ENCODE peak calls at places on chromosomes 5 and 9, in eight cellular contexts. K, H, P, B, D, O, E and S are unnamed samples.

GRCh38 chr5:139689631-139690384 is 41.7 kb downstream of the CXXC5 start:
- DNase-seq in H (peak), P (peak), O (no peak), B (peak), K (no peak), D (peak), E (peak), S (no peak)

GRCh38 chr9:4301971-4302427 is 2.1 kb upstream of the GLIS3 start:
- DNase-seq in O (no peak), K (peak), H (peak), P (peak), E (peak), B (peak), D (peak), S (no peak)

GRCh38 chr9:137453643-137454081 is 5.5 kb downstream of the NSMF start:
- DNase-seq in B (peak), P (peak), H (peak), D (peak), K (peak), E (no peak), O (peak), S (no peak)

GRCh38 chr5:170273968-170274710 is 23.4 kb downstream of the LCP2 start:
- DNase-seq in K (no peak), B (peak), O (no peak), H (peak), P (no peak), E (peak), D (peak), S (no peak)

GRCh38 chr9:113160571-113160970 is 9.8 kb downstream of the SLC31A2 start:
- DNase-seq in B (no peak), K (no peak), O (no peak), H (no peak), E (no peak), P (no peak), D (no peak), S (no peak)

GRCh38 chr5:162485666-162486292 is 418.2 kb downstream of the GABRG2 start:
- DNase-seq in D (no peak), P (no peak), E (no peak), B (no peak), K (peak), H (no peak), O (no peak), S (no peak)

GRCh38 chr9:74543145-74543544 is 46.0 kb downstream of the RORB start:
- DNase-seq in D (no peak), E (peak), O (no peak), P (no peak), B (no peak), K (no peak), H (no peak), S (no peak)

GRCh38 chr5:167064199-167064811 is 1227.1 kb upstream of the WWC1 start:
- DNase-seq in B (no peak), H (no peak), D (peak), O (no peak), K (no peak), P (no peak), E (no peak), S (no peak)

GRCh38 chr5:172556971-172557461 is 84.0 kb upstream of the NEURL1B start:
- DNase-seq in K (no peak), P (no peak), D (peak), B (no peak), E (no peak), O (no peak), H (no peak), S (no peak)

GRCh38 chr5:113678924-113679575 is 165.6 kb downstream of the YTHDC2 start:
- DNase-seq in K (no peak), H (peak), E (peak), D (peak), O (no peak), P (peak), B (peak), S (peak)

GRCh38 chr9:72855890-72856523 is 96.8 kb downstream of the ALDH1A1 start:
- DNase-seq in B (no peak), P (no peak), O (no peak), E (no peak), D (no peak), H (no peak), K (no peak), S (no peak)

GRCh38 chr5:172076783-172077244 is 70.4 kb upstream of the FBXW11 start:
- DNase-seq in D (peak), K (peak), H (peak), E (no peak), B (no peak), P (peak), O (no peak), S (peak)

GRCh38 chr9:83937861-83938455 is 16.7 kb upstream of the KIF27 start:
- DNase-seq in O (no peak), H (peak), E (peak), D (peak), B (peak), P (peak), K (no peak), S (no peak)

GRCh38 chr5:31066655-31067328 is 126.7 kb upstream of the CDH6 start:
- DNase-seq in D (peak), H (peak), K (no peak), O (no peak), P (no peak), E (no peak), B (no peak), S (no peak)

GRCh38 chr5:43601454-43602260 is 1.3 kb upstream of the NNT start:
- DNase-seq in O (no peak), H (peak), B (no peak), P (peak), E (peak), D (peak), K (no peak), S (no peak)

GRCh38 chr5:1874820-1875219 is 7.9 kb downstream of the IRX4 start:
- DNase-seq in O (no peak), B (no peak), D (no peak), H (no peak), E (no peak), K (no peak), P (no peak), S (no peak)

GRCh38 chr5:149452665-149453617 is 73.8 kb upstream of the IL17B start:
- DNase-seq in K (peak), B (peak), H (peak), E (peak), P (peak), D (peak), O (no peak), S (no peak)

GRCh38 chr9:68443560-68443959 is 87.1 kb downstream of the PGM5 start:
- DNase-seq in E (no peak), O (no peak), K (no peak), H (no peak), P (no peak), D (no peak), B (no peak), S (no peak)

GRCh38 chr5:149580808-149581191 is 498 bp upstream of the ARHGEF37 start:
- DNase-seq in E (no peak), B (no peak), D (no peak), O (no peak), K (no peak), P (no peak), H (no peak), S (no peak)

GRCh38 chr9:4126184-4126865 is 173.5 kb downstream of the GLIS3 start:
- DNase-seq in B (peak), K (no peak), D (peak), P (peak), E (peak), O (no peak), H (peak), S (no peak)

GRCh38 chr5:95090774-95091173 is 194.1 kb downstream of the MCTP1 start:
- DNase-seq in H (no peak), B (no peak), P (no peak), D (no peak), E (no peak), K (no peak), O (no peak), S (no peak)

GRCh38 chr9:105146677-105147076 is 97.8 kb upstream of the SLC44A1 start:
- DNase-seq in K (no peak), D (no peak), H (no peak), P (peak), E (no peak), B (no peak), O (no peak), S (no peak)

GRCh38 chr9:124792976-124793594 is 16.2 kb downstream of the OLFML2A start:
- DNase-seq in O (no peak), H (peak), K (no peak), P (peak), B (no peak), D (peak), E (no peak), S (no peak)

GRCh38 chr5:128905225-128906110 is 59.8 kb upstream of the SLC27A6 start:
- DNase-seq in K (no peak), O (no peak), H (peak), B (peak), D (peak), E (peak), P (peak), S (peak)

GRCh38 chr5:54115768-54116403 is 194.5 kb downstream of the ARL15 start:
- DNase-seq in H (peak), P (peak), K (no peak), E (peak), D (no peak), B (no peak), O (no peak), S (peak)

GRCh38 chr5:77308154-77308960 is 97.9 kb downstream of the PDE8B start:
- DNase-seq in O (no peak), D (peak), P (no peak), K (no peak), E (no peak), B (no peak), H (no peak), S (no peak)

GRCh38 chr5:132437604-132438275 is 52.8 kb downstream of the IRF1 start:
- DNase-seq in E (no peak), K (peak), B (peak), H (peak), P (peak), O (peak), D (peak), S (no peak)

GRCh38 chr5:142499591-142500384 is 175.0 kb upstream of the SPRY4 start:
- DNase-seq in O (no peak), K (no peak), E (no peak), B (no peak), D (no peak), P (peak), H (no peak), S (no peak)

GRCh38 chr5:96483878-96484277 is 50.8 kb upstream of the PCSK1 start:
- DNase-seq in D (peak), H (peak), K (no peak), P (peak), B (peak), O (no peak), E (peak), S (peak)

GRCh38 chr9:117945286-117945685 is 241.1 kb downstream of the TLR4 start:
- DNase-seq in E (no peak), H (no peak), B (no peak), O (no peak), P (no peak), D (no peak), K (no peak), S (no peak)

GRCh38 chr9:123033864-123034598 is 564 bp downstream of the GPR21 start:
- DNase-seq in K (no peak), H (peak), P (no peak), D (no peak), O (no peak), B (no peak), E (no peak), S (no peak)

GRCh38 chr9:99491408-99492259 is 269.6 kb downstream of the SEC61B start:
- DNase-seq in O (no peak), D (peak), E (no peak), H (peak), P (peak), B (no peak), K (no peak), S (peak)

GRCh38 chr9:104906441-104907277 is 21.3 kb downstream of the ABCA1 start:
- DNase-seq in B (no peak), D (peak), P (peak), O (no peak), H (peak), K (no peak), E (peak), S (no peak)

GRCh38 chr5:4359847-4360246 is 764.2 kb downstream of the IRX1 start:
- DNase-seq in K (no peak), O (no peak), B (no peak), E (no peak), H (no peak), D (no peak), P (no peak), S (no peak)

DNA sequence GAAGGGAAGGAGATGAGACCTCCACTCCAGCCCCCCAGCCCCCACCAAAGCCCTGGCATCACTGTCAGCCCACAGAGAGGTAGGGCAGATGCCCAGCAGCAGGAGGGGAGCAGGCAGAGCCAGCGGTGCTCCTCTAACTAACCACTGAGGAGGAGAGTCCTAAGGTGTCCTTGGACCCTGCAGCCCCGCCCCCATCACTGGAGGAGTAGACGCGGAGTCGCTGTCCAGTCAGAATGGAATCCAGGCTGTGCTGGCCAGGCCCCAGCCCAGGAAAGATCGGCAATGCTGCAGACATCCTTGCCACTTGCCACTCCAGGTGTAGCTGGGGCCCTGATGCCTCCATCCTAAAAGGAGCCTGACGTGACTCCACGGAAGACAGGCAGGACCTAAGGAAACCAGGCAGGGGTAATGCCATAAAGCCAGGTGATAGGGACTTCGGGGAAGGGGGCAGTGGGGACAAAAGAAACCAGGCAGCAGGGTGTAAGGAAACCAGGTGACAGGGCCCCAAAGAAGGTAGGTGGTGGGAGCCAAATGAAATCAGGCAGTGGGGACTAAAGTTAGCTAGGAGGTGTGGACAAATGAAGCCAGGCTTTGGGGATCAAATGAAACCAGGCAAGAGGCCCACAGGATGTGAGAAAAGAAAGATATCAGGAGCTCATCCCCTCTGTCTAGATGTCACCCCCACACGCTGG is 12.4 kb downstream of the CNTFR start:
- DNase-seq in O (no peak), D (no peak), K (no peak), H (no peak), E (no peak), P (no peak), B (no peak), S (no peak)
- H3K4me3 ChIP-seq in O (no peak), D (no peak), K (no peak), H (no peak), E (no peak), P (no peak), B (no peak), S (no peak)

GRCh38 chr9:115116620-115117284 is 1.2 kb downstream of the TNC start:
- DNase-seq in O (no peak), B (no peak), H (no peak), P (no peak), E (peak), K (no peak), D (no peak), S (no peak)

GRCh38 chr9:115118471-115119156 is 657 bp upstream of the TNC start:
- DNase-seq in B (peak), E (peak), O (peak), P (peak), H (peak), K (peak), D (peak), S (peak)

GRCh38 chr9:115115924-115116323 is 2.0 kb downstream of the TNC start:
- DNase-seq in E (peak), P (peak), K (no peak), D (no peak), O (no peak), B (no peak), H (peak), S (no peak)

GRCh38 chr9:115115117-115115880 is 2.7 kb downstream of the TNC start:
- DNase-seq in D (no peak), E (peak), H (no peak), P (peak), B (no peak), K (no peak), O (no peak), S (no peak)

GRCh38 chr9:115117999-115118470 is at the start of gene TNC:
- DNase-seq in H (peak), D (peak), O (peak), E (peak), P (peak), K (peak), B (peak), S (peak)
- H3K4me3 ChIP-seq in H (peak), D (peak), O (peak), E (peak), P (peak), K (peak), B (peak), S (peak)

GRCh38 chr9:107874137-107874536 is 384.6 kb upstream of the KLF4 start:
- DNase-seq in E (no peak), P (no peak), K (no peak), B (no peak), D (no peak), H (no peak), O (no peak), S (no peak)

GRCh38 chr9:107874591-107875374 is 385.2 kb upstream of the KLF4 start:
- DNase-seq in E (no peak), P (no peak), H (no peak), D (no peak), K (no peak), O (no peak), B (no peak), S (no peak)

GRCh38 chr9:107870221-107870620 is 380.7 kb upstream of the KLF4 start:
- DNase-seq in O (no peak), K (no peak), H (no peak), P (no peak), B (no peak), E (no peak), D (no peak), S (no peak)

GRCh38 chr9:107870927-107871720 is 381.6 kb upstream of the KLF4 start:
- DNase-seq in P (no peak), H (no peak), K (no peak), B (no peak), O (no peak), D (no peak), E (no peak), S (no peak)

DNA sequence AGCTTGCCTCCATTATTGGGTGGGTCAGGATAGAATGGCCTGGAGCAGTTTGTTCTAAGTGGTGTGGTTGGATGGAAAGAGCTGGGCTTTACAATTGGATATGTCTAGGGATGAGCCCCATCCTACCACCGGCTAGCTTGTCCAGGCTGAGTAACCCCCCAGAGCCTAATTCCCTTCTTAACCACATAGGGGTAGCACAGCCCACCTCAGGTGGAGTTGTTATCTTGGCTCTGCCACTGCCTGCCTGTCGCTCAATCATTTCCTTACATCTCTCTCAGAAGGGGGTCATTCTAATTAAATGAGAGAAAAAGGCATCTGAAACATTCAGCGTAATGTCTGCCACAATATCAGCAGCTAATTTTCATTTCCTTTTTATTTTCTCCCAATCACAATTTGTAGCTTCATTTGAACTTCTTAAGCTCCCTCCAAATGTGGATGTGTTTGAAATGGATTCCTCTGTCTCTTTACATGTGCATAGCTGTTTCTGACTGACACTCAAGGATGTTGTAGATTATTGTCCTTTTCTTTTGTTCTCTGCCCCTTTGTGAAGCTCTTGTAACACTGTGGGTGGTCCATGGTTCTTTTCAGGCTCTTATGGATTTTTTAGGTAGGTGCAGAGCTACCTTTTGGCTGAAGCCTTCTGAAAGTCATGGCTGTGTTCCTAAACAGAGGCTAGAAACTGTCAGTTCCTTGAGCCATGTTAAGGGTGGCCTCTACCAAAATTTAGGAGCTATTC is 383.1 kb upstream of the KLF4 start:
- DNase-seq in E (no peak), P (no peak), H (no peak), D (no peak), B (no peak), O (no peak), K (no peak), S (no peak)
- H3K4me3 ChIP-seq in E (no peak), P (no peak), H (no peak), D (no peak), B (no peak), O (no peak), K (no peak), S (no peak)

DNA sequence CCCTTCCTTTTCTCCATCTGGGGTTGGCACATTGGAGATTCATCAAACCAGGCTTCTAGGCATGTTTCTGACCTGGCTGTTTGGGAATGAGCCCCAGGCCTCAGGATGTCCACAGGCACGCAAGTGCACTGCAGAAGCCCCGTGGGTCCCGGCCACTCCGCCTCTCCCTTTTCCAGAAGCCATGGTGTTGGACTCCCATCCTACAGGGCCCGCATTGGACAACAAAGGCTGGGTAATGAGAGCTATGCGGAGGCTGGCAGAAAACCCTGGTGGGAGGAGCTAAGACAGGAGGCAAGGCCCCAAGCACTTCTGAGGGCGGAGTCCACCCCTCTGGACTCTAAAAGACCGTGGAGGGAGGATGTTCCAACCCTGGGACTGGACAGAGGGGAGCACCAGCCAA is 160.6 kb downstream of the OLFM1 start:
- DNase-seq in H (no peak), D (no peak), O (peak), P (no peak), B (no peak), K (no peak), E (no peak), S (no peak)
- H3K4me3 ChIP-seq in H (no peak), D (no peak), O (no peak), P (no peak), B (no peak), K (no peak), E (no peak), S (no peak)

GRCh38 chr9:35757527-35758275 is 3.6 kb upstream of the MSMP start:
- DNase-seq in B (peak), P (no peak), K (peak), D (no peak), H (no peak), O (peak), E (no peak), S (no peak)
- H3K4me3 ChIP-seq in B (peak), P (no peak), K (peak), D (no peak), H (peak), O (peak), E (peak), S (peak)

GRCh38 chr9:18857334-18857733 is 175.7 kb downstream of the SAXO1 start:
- DNase-seq in O (no peak), E (no peak), B (no peak), H (peak), D (no peak), P (peak), K (no peak), S (no peak)
- H3K4me3 ChIP-seq in O (no peak), E (no peak), B (no peak), H (no peak), D (no peak), P (no peak), K (no peak), S (no peak)